ENCODE peak calls at places on chromosome 10, in ten cellular contexts. E is mammary epithelial cell, D is heart left ventricle, C is epithelial cell of esophagus, Y is coronary artery, X is cardiac fibroblast, Z is mesothelial cell of epicardium, L is upper lobe of left lung, H is fibroblast of lung, I is heart right ventricle. S is an unnamed sample.

GRCh38 chr10:77949167-77949566 is 22.6 kb upstream of the DLG5 start:
- DNase-seq in E (peak), D (no peak), C (peak), Y (no peak), X (peak), Z (no peak), L (no peak), H (peak), I (no peak), S (no peak)

GRCh38 chr10:119022846-119023552 is 6.5 kb upstream of the NANOS1 start:
- DNase-seq in E (peak), D (no peak), C (peak), Y (no peak), X (peak), Z (no peak), L (no peak), H (peak), I (no peak), S (no peak)

GRCh38 chr10:74058071-74058470 is 60.2 kb downstream of the VCL start:
- DNase-seq in E (no peak), D (no peak), C (no peak), Y (no peak), X (no peak), Z (no peak), L (no peak), H (no peak), I (no peak), S (no peak)

GRCh38 chr10:5948999-5949759 is 28.2 kb downstream of the IL15RA start:
- DNase-seq in E (peak), D (peak), C (peak), Y (no peak), X (peak), Z (no peak), L (peak), H (peak), I (peak), S (no peak)

GRCh38 chr10:31929260-31929985 is 792 bp upstream of the ARHGAP12 start:
- DNase-seq in E (peak), D (peak), C (peak), Y (peak), X (peak), Z (no peak), L (peak), H (peak), I (peak), S (peak)

GRCh38 chr10:123637326-123637880 is 28.8 kb upstream of the GPR26 start:
- DNase-seq in E (peak), D (no peak), C (peak), Y (peak), X (no peak), Z (peak), L (no peak), H (no peak), I (no peak), S (no peak)

GRCh38 chr10:90947025-90947960 is 26.4 kb upstream of the ANKRD1 start:
- DNase-seq in E (no peak), D (no peak), C (no peak), Y (no peak), X (peak), Z (no peak), L (no peak), H (peak), I (no peak), S (no peak)

GRCh38 chr10:127999291-127999690 is 92.4 kb downstream of the PTPRE start:
- DNase-seq in E (no peak), D (no peak), C (no peak), Y (peak), X (no peak), Z (no peak), L (no peak), H (peak), I (no peak), S (no peak)

GRCh38 chr10:21172774-21173432 is 275.8 kb upstream of the NEBL start:
- DNase-seq in E (no peak), D (peak), C (peak), Y (no peak), X (peak), Z (peak), L (peak), H (peak), I (no peak), S (no peak)

GRCh38 chr10:35946556-35946955 is 304.5 kb upstream of the FZD8 start:
- DNase-seq in E (no peak), D (no peak), C (peak), Y (no peak), X (no peak), Z (no peak), L (no peak), H (no peak), I (no peak), S (no peak)

GRCh38 chr10:79335094-79335469 is 12.2 kb upstream of the PPIF start:
- DNase-seq in E (no peak), D (no peak), C (no peak), Y (no peak), X (no peak), Z (no peak), L (no peak), H (no peak), I (no peak), S (no peak)

GRCh38 chr10:101597036-101597435 is 8.9 kb downstream of the DPCD start:
- DNase-seq in E (no peak), D (no peak), C (no peak), Y (no peak), X (no peak), Z (no peak), L (no peak), H (no peak), I (no peak), S (no peak)

GRCh38 chr10:43427166-43427825 is 9.6 kb upstream of the ZNF487 start:
- DNase-seq in E (no peak), D (no peak), C (no peak), Y (no peak), X (no peak), Z (no peak), L (no peak), H (no peak), I (no peak), S (no peak)

GRCh38 chr10:83603708-83604107 is 535.6 kb upstream of the GHITM start:
- DNase-seq in E (no peak), D (no peak), C (peak), Y (no peak), X (peak), Z (no peak), L (no peak), H (peak), I (no peak), S (no peak)

DNA sequence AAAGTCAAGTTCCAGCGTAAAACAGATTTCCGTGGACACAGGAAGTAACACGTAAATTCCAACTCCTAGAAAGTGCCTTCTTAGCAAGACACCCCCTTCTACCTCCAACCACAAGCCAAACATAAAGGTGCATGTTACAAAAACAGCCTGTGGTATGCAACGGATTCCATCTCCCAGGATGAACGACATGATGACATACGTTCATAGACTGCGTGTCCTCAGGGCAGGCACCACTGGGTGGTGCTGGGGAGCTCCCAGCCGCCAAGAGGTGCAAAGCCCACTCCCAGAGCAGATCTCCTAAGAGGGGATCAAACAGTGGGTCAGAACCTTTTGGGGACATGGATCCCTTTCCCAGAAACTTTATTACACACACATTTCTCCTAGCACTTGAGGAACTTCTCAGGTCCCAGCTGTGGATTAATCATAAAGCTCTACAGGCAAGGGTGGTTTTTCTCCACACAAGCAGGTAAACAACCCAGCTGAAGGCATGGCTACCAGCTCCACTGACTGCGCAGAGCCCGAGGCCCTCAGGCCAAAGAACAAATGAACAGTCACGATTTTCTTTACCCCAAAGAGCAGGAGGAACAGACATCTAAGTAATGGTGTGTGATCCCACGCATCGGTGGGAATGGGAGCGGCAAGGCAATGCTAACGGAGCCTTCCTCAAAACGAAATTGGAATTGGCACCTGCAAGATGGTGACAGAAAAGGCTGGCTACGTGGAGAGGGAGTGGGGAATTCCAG is 13.8 kb downstream of the PSAP start:
- DNase-seq in E (peak), D (no peak), C (no peak), Y (no peak), X (no peak), Z (no peak), L (no peak), H (peak), I (no peak), S (no peak)
- TF ChIP-seq CTCF in E (peak), D (peak), C (peak), Y (no peak), X (peak), Z (no peak), L (no peak), H (peak), I (peak), S (no peak)

GRCh38 chr10:88110355-88110754 is 246.9 kb downstream of the PTEN start:
- DNase-seq in E (peak), D (no peak), C (peak), Y (no peak), X (peak), Z (no peak), L (no peak), H (peak), I (no peak), S (no peak)
- TF ChIP-seq CTCF in E (no peak), D (no peak), C (no peak), Y (no peak), X (no peak), Z (no peak), L (no peak), H (no peak), I (no peak), S (no peak)

DNA sequence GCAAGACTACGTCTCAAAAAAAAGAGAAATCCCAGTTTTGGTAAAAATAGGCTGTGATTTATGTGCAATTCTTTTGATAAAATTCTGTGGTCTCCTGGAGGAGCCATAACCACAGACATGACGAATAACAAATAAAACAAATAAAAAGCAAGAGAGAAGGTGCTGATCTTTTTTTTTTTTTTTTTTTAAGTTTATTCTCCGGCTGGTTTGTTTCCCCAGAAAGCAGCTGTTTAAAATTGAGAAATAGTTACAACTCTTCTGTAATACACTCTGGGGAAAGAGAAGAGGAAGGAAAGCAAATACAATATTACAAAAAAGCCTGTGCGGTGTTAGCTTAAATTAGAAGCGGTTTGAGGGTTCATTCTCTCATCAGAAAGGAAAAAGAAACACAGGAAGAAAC is 40.8 kb upstream of the WAC start:
- DNase-seq in E (no peak), D (no peak), C (no peak), Y (no peak), X (peak), Z (no peak), L (no peak), H (peak), I (no peak), S (no peak)
- TF ChIP-seq CTCF in E (no peak), D (no peak), C (no peak), Y (no peak), X (no peak), Z (no peak), L (no peak), H (no peak), I (no peak), S (no peak)

GRCh38 chr10:96025566-96025965 is 17.8 kb upstream of the CCNJ start:
- DNase-seq in E (peak), D (no peak), C (peak), Y (no peak), X (peak), Z (no peak), L (no peak), H (no peak), I (no peak), S (no peak)
- TF ChIP-seq CTCF in E (peak), D (no peak), C (peak), Y (no peak), X (peak), Z (no peak), L (no peak), H (peak), I (no peak), S (no peak)

GRCh38 chr10:92839191-92840085 is 8.9 kb upstream of the EXOC6 start:
- DNase-seq in E (no peak), D (peak), C (peak), Y (no peak), X (peak), Z (peak), L (peak), H (peak), I (peak), S (no peak)
- TF ChIP-seq CTCF in E (peak), D (peak), C (peak), Y (no peak), X (peak), Z (peak), L (no peak), H (peak), I (no peak), S (no peak)

DNA sequence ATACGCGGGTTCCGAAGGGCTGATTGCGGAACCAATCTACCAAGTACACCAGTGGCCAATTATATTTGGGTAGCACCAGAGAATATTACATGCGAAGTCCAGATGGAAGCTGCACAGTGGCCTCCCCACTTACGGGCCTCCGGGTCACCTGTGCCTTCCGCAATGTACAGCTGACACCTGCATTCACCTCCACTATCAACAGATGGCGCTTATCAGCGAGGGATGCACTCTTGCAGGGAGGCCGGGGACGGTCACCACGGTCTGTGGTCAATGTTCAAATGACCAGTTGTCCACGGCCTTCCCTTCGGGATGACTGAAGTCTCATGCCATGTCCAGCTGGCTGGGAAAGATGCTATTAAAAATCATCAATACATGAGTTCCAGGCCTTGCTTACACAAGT is 47.6 kb downstream of the SLIT1 start:
- DNase-seq in E (no peak), D (no peak), C (peak), Y (no peak), X (no peak), Z (no peak), L (no peak), H (no peak), I (no peak), S (no peak)
- TF ChIP-seq CTCF in E (peak), D (no peak), C (peak), Y (no peak), X (no peak), Z (no peak), L (no peak), H (no peak), I (no peak), S (no peak)

GRCh38 chr10:71242621-71243009 is 30.2 kb downstream of the UNC5B start:
- DNase-seq in E (no peak), D (no peak), C (no peak), Y (no peak), X (no peak), Z (no peak), L (no peak), H (no peak), I (no peak), S (no peak)
- TF ChIP-seq CTCF in E (peak), D (peak), C (no peak), Y (no peak), X (no peak), Z (no peak), L (no peak), H (no peak), I (peak), S (no peak)

GRCh38 chr10:104622175-104622574 is 18.9 kb upstream of the SORCS3 start:
- DNase-seq in E (no peak), D (no peak), C (no peak), Y (no peak), X (no peak), Z (no peak), L (no peak), H (no peak), I (no peak), S (no peak)

GRCh38 chr10:104617831-104618230 is 23.3 kb upstream of the SORCS3 start:
- DNase-seq in E (no peak), D (no peak), C (no peak), Y (no peak), X (no peak), Z (no peak), L (no peak), H (no peak), I (no peak), S (no peak)

DNA sequence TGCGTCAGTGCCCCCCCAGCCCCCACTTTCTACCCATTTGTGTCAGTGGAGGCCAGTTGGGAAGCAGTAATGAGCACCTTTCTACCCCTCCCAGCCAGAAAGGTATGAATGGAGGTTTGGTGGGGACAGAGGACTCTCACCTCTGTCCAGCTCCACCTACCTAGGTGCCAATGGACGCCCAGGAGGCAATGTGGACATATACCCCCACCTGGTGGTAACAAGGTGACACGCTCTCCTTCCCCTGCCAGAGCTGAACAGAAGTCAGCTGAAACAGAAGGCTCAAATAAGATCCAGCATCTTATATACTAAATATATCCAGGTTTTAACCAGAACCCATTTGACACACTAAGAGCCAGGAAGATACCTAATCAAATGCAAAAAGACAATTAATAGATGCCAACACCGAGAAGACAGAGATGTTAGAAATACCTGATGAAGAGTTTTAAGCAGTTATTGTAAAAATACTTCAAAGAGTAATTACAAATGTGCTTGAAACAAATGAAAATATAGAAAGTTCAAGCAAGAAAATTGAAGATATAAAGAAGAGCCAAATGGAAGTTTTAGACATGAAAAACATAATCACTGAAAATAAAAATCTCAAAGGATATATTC is 18.4 kb upstream of the SORCS3 start:
- DNase-seq in E (peak), D (no peak), C (peak), Y (no peak), X (peak), Z (no peak), L (no peak), H (no peak), I (no peak), S (no peak)
- TF ChIP-seq CTCF in E (peak), D (peak), C (peak), Y (no peak), X (peak), Z (no peak), L (peak), H (peak), I (peak), S (no peak)

GRCh38 chr10:125739994-125740679 is 20.6 kb downstream of the EDRF1 start:
- DNase-seq in E (no peak), D (no peak), C (no peak), Y (no peak), X (no peak), Z (no peak), L (no peak), H (no peak), I (no peak), S (no peak)

GRCh38 chr10:125747417-125747816 is 27.9 kb downstream of the EDRF1 start:
- DNase-seq in E (no peak), D (no peak), C (no peak), Y (no peak), X (no peak), Z (no peak), L (no peak), H (no peak), I (no peak), S (no peak)

DNA sequence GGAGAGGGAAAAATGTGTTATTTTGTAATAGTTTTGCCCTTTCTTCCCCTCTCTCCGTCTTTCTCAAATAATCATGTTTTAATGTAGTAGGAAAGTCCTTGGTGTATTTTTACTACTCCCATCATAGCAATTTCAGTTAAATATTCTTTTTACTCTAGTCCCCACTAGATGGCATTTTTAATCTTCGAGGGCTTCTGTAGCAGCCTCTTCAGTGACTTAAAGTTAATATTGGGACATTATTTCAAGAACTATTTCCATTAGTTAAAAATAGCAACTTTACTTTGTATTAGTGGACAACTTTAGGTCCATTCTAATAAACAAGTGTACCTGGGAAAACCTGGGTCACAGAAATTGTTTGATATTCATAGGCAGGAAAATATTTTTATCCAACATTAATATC is 23.0 kb downstream of the EDRF1 start:
- DNase-seq in E (no peak), D (no peak), C (no peak), Y (no peak), X (peak), Z (no peak), L (no peak), H (no peak), I (no peak), S (no peak)
- TF ChIP-seq CTCF in E (no peak), D (no peak), C (no peak), Y (no peak), X (no peak), Z (no peak), L (no peak), H (peak), I (no peak), S (no peak)